ENCODE peak calls at places on chromosomes 3 and 15, in six cellular contexts. One of them, this sample, is unnamed.
A peak's percentile ranks its signal among the peaks of the same experiment; 100 is the strongest.

GRCh38 chr3:172208586-172209332 is 169.4 kb downstream of the FNDC3B start:
- DNase-seq in CD4-positive, alpha-beta T cell: no peak
- DNase-seq in cardiac muscle cell: no peak
- DNase-seq in neural crest cell: no peak
- DNase-seq in Panc1: no peak
- DNase-seq in Peyer's patch: no peak
- DNase-seq in this sample: peak; percentile 5

GRCh38 chr15:45199136-45199810 is 11.5 kb upstream of the SHF start:
- DNase-seq in Peyer's patch: peak; percentile 53
- DNase-seq in Panc1: peak; percentile 42
- DNase-seq in neural crest cell: peak; percentile 26
- DNase-seq in cardiac muscle cell: no peak
- DNase-seq in CD4-positive, alpha-beta T cell: peak; percentile 19
- DNase-seq in this sample: peak; percentile 37

GRCh38 chr3:150545419-150546225 is 674 bp downstream of the SERP1 start:
- DNase-seq in neural crest cell: no peak
- DNase-seq in cardiac muscle cell: peak; percentile 13
- DNase-seq in Peyer's patch: peak; percentile 41
- DNase-seq in Panc1: no peak
- DNase-seq in CD4-positive, alpha-beta T cell: peak; percentile 26
- DNase-seq in this sample: peak; percentile 57

GRCh38 chr15:96345560-96346389 is 15.3 kb downstream of the NR2F2 start:
- DNase-seq in Panc1: no peak
- DNase-seq in cardiac muscle cell: peak; percentile 85
- DNase-seq in neural crest cell: peak; percentile 73
- DNase-seq in CD4-positive, alpha-beta T cell: no peak
- DNase-seq in Peyer's patch: no peak
- DNase-seq in this sample: no peak

GRCh38 chr3:33187368-33187634 is 31.3 kb downstream of the SUSD5 start:
- DNase-seq in CD4-positive, alpha-beta T cell: no peak
- DNase-seq in Panc1: peak; percentile 36
- DNase-seq in cardiac muscle cell: peak; percentile 6
- DNase-seq in Peyer's patch: no peak
- DNase-seq in neural crest cell: no peak
- DNase-seq in this sample: no peak

GRCh38 chr15:69422336-69422895 is 8.3 kb downstream of the KIF23 start:
- DNase-seq in neural crest cell: no peak
- DNase-seq in CD4-positive, alpha-beta T cell: no peak
- DNase-seq in Panc1: no peak
- DNase-seq in Peyer's patch: no peak
- DNase-seq in cardiac muscle cell: no peak
- DNase-seq in this sample: no peak

GRCh38 chr15:71677352-71677751 is 133.0 kb upstream of the NR2E3 start:
- DNase-seq in cardiac muscle cell: no peak
- DNase-seq in Peyer's patch: no peak
- DNase-seq in Panc1: no peak
- DNase-seq in CD4-positive, alpha-beta T cell: no peak
- DNase-seq in neural crest cell: no peak
- DNase-seq in this sample: no peak

GRCh38 chr15:89654847-89655805 is at the start of gene KIF7:
- DNase-seq in cardiac muscle cell: peak; percentile 74
- DNase-seq in neural crest cell: peak; percentile 43
- DNase-seq in Panc1: no peak
- DNase-seq in CD4-positive, alpha-beta T cell: no peak
- DNase-seq in Peyer's patch: no peak
- DNase-seq in this sample: peak; percentile 59

GRCh38 chr3:121975702-121976302 is 46.2 kb downstream of the ILDR1 start:
- DNase-seq in Panc1: no peak
- DNase-seq in CD4-positive, alpha-beta T cell: no peak
- DNase-seq in Peyer's patch: no peak
- DNase-seq in neural crest cell: no peak
- DNase-seq in cardiac muscle cell: peak; percentile 6
- DNase-seq in this sample: no peak

GRCh38 chr3:97817965-97818364 is 3.8 kb upstream of the CRYBG3 start:
- DNase-seq in Peyer's patch: no peak
- DNase-seq in Panc1: no peak
- DNase-seq in neural crest cell: no peak
- DNase-seq in CD4-positive, alpha-beta T cell: no peak
- DNase-seq in cardiac muscle cell: no peak
- DNase-seq in this sample: no peak

GRCh38 chr3:196186661-196187573 is 24.3 kb downstream of the ZDHHC19 start:
- DNase-seq in Peyer's patch: peak; percentile 62
- DNase-seq in cardiac muscle cell: no peak
- DNase-seq in Panc1: no peak
- DNase-seq in neural crest cell: peak; percentile 45
- DNase-seq in CD4-positive, alpha-beta T cell: peak; percentile 12
- DNase-seq in this sample: peak; percentile 45

GRCh38 chr3:197730200-197730599 is 6.5 kb downstream of the RUBCN start:
- DNase-seq in Panc1: no peak
- DNase-seq in CD4-positive, alpha-beta T cell: no peak
- DNase-seq in neural crest cell: no peak
- DNase-seq in cardiac muscle cell: peak; percentile 63
- DNase-seq in Peyer's patch: no peak
- DNase-seq in this sample: no peak

GRCh38 chr15:78003539-78004008 is 73.9 kb downstream of the TBC1D2B start:
- DNase-seq in Peyer's patch: no peak
- DNase-seq in Panc1: no peak
- DNase-seq in CD4-positive, alpha-beta T cell: no peak
- DNase-seq in neural crest cell: no peak
- DNase-seq in cardiac muscle cell: no peak
- DNase-seq in this sample: no peak

DNA sequence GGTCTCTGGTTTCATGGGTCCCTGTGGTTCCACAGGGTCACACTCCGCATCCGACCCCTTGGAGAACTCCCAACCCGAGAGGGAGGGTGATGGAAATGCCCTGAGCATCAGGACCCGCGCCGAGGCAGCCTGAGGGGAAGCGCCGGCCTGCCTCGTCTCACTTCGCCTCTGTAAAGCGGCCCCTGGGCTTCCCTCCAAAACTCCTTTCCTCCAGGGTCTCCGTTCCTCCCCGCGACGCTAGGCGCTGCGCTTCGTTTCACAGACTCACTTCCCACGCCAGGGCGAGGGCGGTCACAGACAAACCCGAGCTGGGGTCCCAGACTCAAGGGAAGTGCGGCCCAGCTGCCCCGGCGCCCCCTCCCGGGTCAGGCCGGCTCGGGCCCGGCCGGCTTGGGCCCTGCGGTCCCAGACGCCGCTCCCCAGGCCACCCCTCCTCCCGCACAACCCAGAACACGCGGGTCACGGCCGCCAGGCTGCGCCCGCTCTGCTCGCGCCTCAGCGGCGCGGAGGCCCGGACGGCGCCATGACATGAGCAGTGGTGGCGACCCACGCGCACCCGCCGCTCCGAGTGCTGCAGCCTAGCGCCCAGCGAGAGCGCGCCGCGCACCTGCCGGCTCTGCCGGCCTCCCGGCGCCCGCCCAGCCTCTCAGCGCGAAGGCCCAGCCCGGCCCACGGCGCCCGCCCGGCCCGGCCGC is 619 bp downstream of the NUP210 start:
- DNase-seq in Panc1: no peak
- DNase-seq in Peyer's patch: peak; percentile 47
- DNase-seq in neural crest cell: peak; percentile 26
- DNase-seq in cardiac muscle cell: no peak
- DNase-seq in CD4-positive, alpha-beta T cell: peak; percentile 50
- DNase-seq in this sample: peak; percentile 58
- TF ChIP-seq CTCF in Panc1: no peak
- TF ChIP-seq CTCF in Peyer's patch: no peak
- TF ChIP-seq CTCF in neural crest cell: no peak
- TF ChIP-seq CTCF in cardiac muscle cell: no peak
- TF ChIP-seq CTCF in CD4-positive, alpha-beta T cell: no peak
- TF ChIP-seq CTCF in this sample: peak; percentile 38

GRCh38 chr3:22798461-22798860 is 404.7 kb upstream of the UBE2E2 start:
- DNase-seq in cardiac muscle cell: no peak
- DNase-seq in CD4-positive, alpha-beta T cell: no peak
- DNase-seq in Panc1: no peak
- DNase-seq in neural crest cell: no peak
- DNase-seq in Peyer's patch: no peak
- DNase-seq in this sample: no peak
- TF ChIP-seq CTCF in cardiac muscle cell: no peak
- TF ChIP-seq CTCF in CD4-positive, alpha-beta T cell: no peak
- TF ChIP-seq CTCF in Panc1: no peak
- TF ChIP-seq CTCF in neural crest cell: no peak
- TF ChIP-seq CTCF in Peyer's patch: no peak
- TF ChIP-seq CTCF in this sample: no peak

GRCh38 chr3:138281561-138281960 is 48.1 kb downstream of the NME9 start:
- DNase-seq in CD4-positive, alpha-beta T cell: no peak
- DNase-seq in neural crest cell: no peak
- DNase-seq in Peyer's patch: no peak
- DNase-seq in Panc1: no peak
- DNase-seq in cardiac muscle cell: no peak
- DNase-seq in this sample: no peak

GRCh38 chr3:138289260-138289659 is 40.4 kb downstream of the NME9 start:
- DNase-seq in CD4-positive, alpha-beta T cell: no peak
- DNase-seq in neural crest cell: no peak
- DNase-seq in cardiac muscle cell: no peak
- DNase-seq in Panc1: no peak
- DNase-seq in Peyer's patch: no peak
- DNase-seq in this sample: no peak

GRCh38 chr3:138284079-138284478 is 45.6 kb downstream of the NME9 start:
- DNase-seq in neural crest cell: no peak
- DNase-seq in Peyer's patch: no peak
- DNase-seq in cardiac muscle cell: no peak
- DNase-seq in Panc1: no peak
- DNase-seq in CD4-positive, alpha-beta T cell: no peak
- DNase-seq in this sample: no peak

GRCh38 chr3:138282836-138283235 is 46.8 kb downstream of the NME9 start:
- DNase-seq in cardiac muscle cell: no peak
- DNase-seq in Peyer's patch: no peak
- DNase-seq in neural crest cell: no peak
- DNase-seq in Panc1: no peak
- DNase-seq in CD4-positive, alpha-beta T cell: no peak
- DNase-seq in this sample: no peak

DNA sequence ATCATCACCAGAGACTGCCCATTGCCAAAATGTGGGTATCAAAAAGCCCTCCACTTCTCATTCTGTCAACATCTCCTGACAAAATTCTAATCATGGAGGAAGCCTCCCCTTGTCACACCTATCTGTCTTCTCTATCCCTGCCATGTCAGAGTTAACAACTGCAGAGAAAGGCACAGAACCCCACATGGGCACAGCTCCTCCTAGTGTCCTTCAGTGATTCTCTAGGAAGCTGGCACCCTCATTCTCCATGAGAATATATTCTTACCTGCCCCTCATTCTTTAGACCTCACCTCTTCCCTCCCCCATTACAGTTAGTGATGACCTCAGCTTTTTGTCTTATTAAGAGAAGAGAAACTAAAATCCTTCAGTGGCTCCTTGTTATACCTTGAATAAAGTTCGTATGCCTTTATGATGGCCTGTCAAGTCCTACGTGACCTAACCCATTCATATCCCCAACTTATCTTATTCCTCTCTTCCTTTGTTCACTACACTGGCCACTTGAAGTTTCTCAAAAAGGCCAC is 44.6 kb downstream of the NME9 start:
- DNase-seq in Panc1: no peak
- DNase-seq in neural crest cell: no peak
- DNase-seq in CD4-positive, alpha-beta T cell: no peak
- DNase-seq in cardiac muscle cell: no peak
- DNase-seq in Peyer's patch: no peak
- DNase-seq in this sample: no peak
- TF ChIP-seq CTCF in Panc1: peak; percentile 45
- TF ChIP-seq CTCF in neural crest cell: no peak
- TF ChIP-seq CTCF in CD4-positive, alpha-beta T cell: no peak
- TF ChIP-seq CTCF in cardiac muscle cell: peak; percentile 7
- TF ChIP-seq CTCF in Peyer's patch: no peak
- TF ChIP-seq CTCF in this sample: no peak

DNA sequence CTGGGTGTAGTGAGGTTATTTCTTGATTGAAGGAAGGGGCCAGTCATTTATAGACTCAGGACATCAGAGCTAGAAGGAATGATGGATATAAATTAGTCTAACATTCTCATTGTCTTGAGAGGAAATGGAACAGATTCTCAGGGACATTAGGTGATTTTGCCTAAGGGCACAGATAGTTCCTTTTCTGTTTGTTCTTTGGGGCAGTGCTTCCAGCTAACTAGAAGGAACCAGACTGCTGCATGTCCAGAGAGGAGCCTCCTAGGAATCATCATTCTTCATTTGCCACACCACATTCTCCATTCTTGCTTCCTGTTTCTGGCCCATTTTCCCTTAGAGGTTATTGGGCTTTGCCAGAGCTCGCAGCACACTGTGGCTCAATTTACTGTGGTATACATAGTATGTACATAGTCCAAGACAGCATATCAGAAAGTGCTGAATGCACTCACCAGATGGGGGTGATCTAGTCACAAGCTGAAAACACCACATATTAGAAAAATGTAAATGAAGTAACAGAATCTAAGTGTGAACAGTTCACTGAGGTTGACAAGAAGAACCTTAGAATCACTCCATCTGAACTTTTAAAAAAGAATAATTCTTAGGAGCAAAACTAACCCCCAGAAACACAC is 62.7 kb upstream of the MYZAP start:
- DNase-seq in Panc1: no peak
- DNase-seq in Peyer's patch: no peak
- DNase-seq in cardiac muscle cell: no peak
- DNase-seq in neural crest cell: no peak
- DNase-seq in CD4-positive, alpha-beta T cell: no peak
- DNase-seq in this sample: no peak
- TF ChIP-seq CTCF in Panc1: peak; percentile 4
- TF ChIP-seq CTCF in Peyer's patch: no peak
- TF ChIP-seq CTCF in cardiac muscle cell: no peak
- TF ChIP-seq CTCF in neural crest cell: no peak
- TF ChIP-seq CTCF in CD4-positive, alpha-beta T cell: no peak
- TF ChIP-seq CTCF in this sample: no peak

GRCh38 chr15:43184407-43185160 is 619 bp upstream of the CCNDBP1 start:
- DNase-seq in Peyer's patch: no peak
- DNase-seq in neural crest cell: no peak
- DNase-seq in CD4-positive, alpha-beta T cell: no peak
- DNase-seq in cardiac muscle cell: no peak
- DNase-seq in Panc1: no peak
- DNase-seq in this sample: no peak

GRCh38 chr15:43187544-43188155 is 2.4 kb downstream of the CCNDBP1 start:
- DNase-seq in cardiac muscle cell: peak; percentile 72
- DNase-seq in Peyer's patch: no peak
- DNase-seq in Panc1: no peak
- DNase-seq in neural crest cell: no peak
- DNase-seq in CD4-positive, alpha-beta T cell: no peak
- DNase-seq in this sample: no peak

GRCh38 chr15:43183270-43183669 is 1.9 kb upstream of the CCNDBP1 start:
- DNase-seq in Peyer's patch: no peak
- DNase-seq in cardiac muscle cell: no peak
- DNase-seq in Panc1: no peak
- DNase-seq in neural crest cell: no peak
- DNase-seq in CD4-positive, alpha-beta T cell: no peak
- DNase-seq in this sample: no peak

GRCh38 chr15:43185161-43186002 is at the start of gene CCNDBP1:
- DNase-seq in neural crest cell: peak; percentile 84
- DNase-seq in Panc1: peak; percentile 46
- DNase-seq in CD4-positive, alpha-beta T cell: peak; percentile 79
- DNase-seq in Peyer's patch: peak; percentile 98
- DNase-seq in cardiac muscle cell: peak; percentile 81
- DNase-seq in this sample: peak; percentile 82

DNA sequence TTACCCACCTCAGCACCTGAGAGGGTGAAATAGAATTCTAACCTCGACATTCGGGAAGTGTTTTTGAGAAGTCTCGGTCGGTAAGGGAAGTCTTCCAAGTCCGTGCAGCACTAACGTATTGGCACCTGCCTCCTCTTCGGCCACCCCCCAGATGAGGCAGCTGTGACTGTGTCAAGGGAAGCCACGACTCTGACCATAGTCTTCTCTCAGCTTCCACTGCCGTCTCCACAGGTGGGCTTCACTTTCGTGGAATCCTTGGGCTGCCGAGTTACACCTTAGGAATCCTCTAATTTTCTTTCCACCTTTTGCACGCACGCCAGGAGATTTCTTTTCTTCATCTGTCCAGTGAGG is 775 bp downstream of the CCNDBP1 start:
- DNase-seq in Peyer's patch: no peak
- DNase-seq in CD4-positive, alpha-beta T cell: no peak
- DNase-seq in cardiac muscle cell: no peak
- DNase-seq in Panc1: no peak
- DNase-seq in neural crest cell: no peak
- DNase-seq in this sample: no peak
- TF ChIP-seq CTCF in Peyer's patch: no peak
- TF ChIP-seq CTCF in CD4-positive, alpha-beta T cell: no peak
- TF ChIP-seq CTCF in cardiac muscle cell: no peak
- TF ChIP-seq CTCF in Panc1: peak; percentile 26
- TF ChIP-seq CTCF in neural crest cell: no peak
- TF ChIP-seq CTCF in this sample: no peak